ENCODE peak calls at places on chromosomes 11 and 22, in nine cellular contexts. I is naive thymus-derived CD4-positive, alpha-beta T cell; R is Caco-2; G is osteoblast; J is CD4-positive, alpha-beta memory T cell; C is transverse colon; B is PC-3; Z is heart left ventricle; T is prostate gland. D is an unnamed sample. For H3K9me3, the result is how much of the 10 kb centered on the place peaks cover.

GRCh38 chr11:72038491-72038890 is 39.8 kb downstream of the IL18BP start:
- DNase-seq in I (no peak), R (no peak), G (peak), J (no peak), C (peak), B (peak), Z (peak), T (peak), D (no peak)

GRCh38 chr11:12846766-12847615 is 162.1 kb upstream of the RASSF10 start:
- DNase-seq in I (no peak), R (no peak), G (no peak), J (no peak), C (no peak), B (no peak), Z (no peak), T (no peak), D (no peak)

GRCh38 chr11:18145837-18146236 is 13.5 kb downstream of the MRGPRX3 start:
- DNase-seq in I (no peak), R (no peak), G (no peak), J (no peak), C (no peak), B (no peak), Z (no peak), T (no peak), D (no peak)

GRCh38 chr11:68958211-68958610 is 22.6 kb downstream of the MRGPRD start:
- DNase-seq in I (no peak), R (no peak), G (peak), J (no peak), C (no peak), B (no peak), Z (no peak), T (no peak), D (no peak)

GRCh38 chr11:104219081-104219480 is 55.1 kb upstream of the PDGFD start:
- DNase-seq in I (no peak), R (no peak), G (no peak), J (no peak), C (no peak), B (no peak), Z (no peak), T (no peak), D (no peak)

GRCh38 chr22:50572965-50573364 is 5.3 kb downstream of the CPT1B start:
- DNase-seq in I (no peak), R (no peak), G (peak), J (no peak), C (no peak), B (no peak), Z (no peak), T (no peak), D (no peak)

GRCh38 chr11:104043678-104044239 is 7.3 kb downstream of the DDI1 start:
- DNase-seq in I (no peak), R (no peak), G (no peak), J (no peak), C (no peak), B (no peak), Z (no peak), T (no peak), D (no peak)

GRCh38 chr11:26134481-26135355 is 197.2 kb upstream of the ANO3 start:
- DNase-seq in I (no peak), R (peak), G (no peak), J (no peak), C (no peak), B (peak), Z (no peak), T (no peak), D (no peak)

GRCh38 chr11:14232652-14233051 is 126.3 kb downstream of the RRAS2 start:
- DNase-seq in I (no peak), R (peak), G (no peak), J (no peak), C (no peak), B (peak), Z (no peak), T (no peak), D (no peak)

GRCh38 chr22:27195104-27195503 is 537.7 kb downstream of the MIAT start:
- DNase-seq in I (no peak), R (no peak), G (peak), J (no peak), C (peak), B (no peak), Z (no peak), T (no peak), D (no peak)

GRCh38 chr11:126317681-126318641 is 14.1 kb downstream of the DCPS start:
- DNase-seq in I (peak), R (no peak), G (peak), J (no peak), C (peak), B (no peak), Z (peak), T (peak), D (no peak)

GRCh38 chr22:42596376-42596775 is 18.3 kb downstream of the POLDIP3 start:
- DNase-seq in I (no peak), R (no peak), G (no peak), J (no peak), C (no peak), B (no peak), Z (peak), T (no peak), D (no peak)

GRCh38 chr11:102989379-102990047 is 34.0 kb upstream of the MMP13 start:
- DNase-seq in I (no peak), R (no peak), G (no peak), J (no peak), C (no peak), B (peak), Z (no peak), T (no peak), D (no peak)

GRCh38 chr11:15453211-15453715 is 338.5 kb downstream of the INSC start:
- DNase-seq in I (no peak), R (no peak), G (no peak), J (no peak), C (no peak), B (no peak), Z (no peak), T (no peak), D (no peak)

GRCh38 chr11:70306586-70307033 is 36.1 kb downstream of the PPFIA1 start:
- DNase-seq in I (no peak), R (peak), G (no peak), J (no peak), C (no peak), B (peak), Z (no peak), T (no peak), D (no peak)

GRCh38 chr22:21074092-21074715 is 28.5 kb downstream of the LRRC74B start:
- DNase-seq in I (no peak), R (no peak), G (peak), J (no peak), C (no peak), B (peak), Z (no peak), T (no peak), D (no peak)

GRCh38 chr11:76626921-76627391 is 43.6 kb downstream of the LRRC32 start:
- DNase-seq in I (no peak), R (no peak), G (peak), J (no peak), C (no peak), B (peak), Z (no peak), T (no peak), D (no peak)

DNA sequence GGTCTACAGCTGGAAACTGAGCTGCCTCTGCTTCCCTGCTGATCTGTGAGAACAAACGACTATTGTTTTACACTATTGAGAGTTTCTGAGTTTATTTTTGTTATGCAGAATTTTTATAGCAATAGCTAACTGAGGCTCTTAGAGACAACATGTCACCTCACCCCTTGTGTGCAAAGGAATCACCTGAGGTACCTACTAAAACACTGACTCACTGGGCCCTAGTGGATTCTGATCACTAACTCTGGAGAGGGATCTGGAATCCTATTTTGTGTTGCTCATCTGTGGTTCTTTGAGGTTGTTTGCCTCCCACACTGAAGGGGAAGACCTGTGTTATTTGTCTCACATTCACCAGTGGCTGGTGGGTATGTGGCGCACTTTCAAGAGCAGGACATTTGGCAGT is 13.4 kb upstream of the B3GAT1 start:
- DNase-seq in I (no peak), R (no peak), G (no peak), J (no peak), C (no peak), B (no peak), Z (no peak), T (no peak), D (no peak)
- H3K9me3 ChIP-seq in I (under half), R (under half), G (under half), J (under half), C (under half), B (under half), Z (under half), T (under half), D (under half)

DNA sequence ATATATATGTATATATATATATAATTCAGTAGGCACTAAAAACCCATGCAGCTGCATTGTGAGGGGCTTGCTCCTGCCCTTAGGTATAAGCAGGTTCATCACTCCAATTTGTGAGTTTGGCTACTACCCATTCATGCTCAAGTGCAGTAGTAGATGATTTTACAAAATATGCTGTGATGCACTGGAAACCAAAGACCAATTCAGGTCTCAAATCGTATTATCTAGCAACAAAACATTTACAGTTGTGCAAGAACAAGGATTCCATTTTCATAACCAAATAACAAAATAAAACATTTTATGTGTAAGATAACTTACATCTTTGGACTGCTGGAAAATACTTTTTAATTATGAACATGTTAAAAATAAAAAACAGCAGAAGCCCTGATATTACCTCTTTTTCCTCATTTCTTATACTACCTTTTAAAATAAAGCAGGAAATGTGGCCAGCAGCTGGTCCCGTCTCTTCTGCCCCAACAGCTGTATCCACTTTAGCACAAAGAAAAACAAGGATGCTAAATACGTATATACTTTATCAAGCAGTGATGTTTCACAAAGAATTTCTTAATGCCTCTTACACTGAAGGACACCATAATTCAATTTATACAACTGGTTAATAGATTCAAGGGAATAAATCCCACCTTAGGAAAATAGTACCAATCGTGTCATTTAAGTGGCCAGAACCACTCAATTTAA is 2.8 kb downstream of the CREBZF start:
- DNase-seq in I (no peak), R (no peak), G (peak), J (no peak), C (no peak), B (no peak), Z (no peak), T (no peak), D (no peak)
- H3K9me3 ChIP-seq in I (under half), R (under half), G (under half), J (under half), C (under half), B (under half), Z (under half), T (under half), D (under half)

DNA sequence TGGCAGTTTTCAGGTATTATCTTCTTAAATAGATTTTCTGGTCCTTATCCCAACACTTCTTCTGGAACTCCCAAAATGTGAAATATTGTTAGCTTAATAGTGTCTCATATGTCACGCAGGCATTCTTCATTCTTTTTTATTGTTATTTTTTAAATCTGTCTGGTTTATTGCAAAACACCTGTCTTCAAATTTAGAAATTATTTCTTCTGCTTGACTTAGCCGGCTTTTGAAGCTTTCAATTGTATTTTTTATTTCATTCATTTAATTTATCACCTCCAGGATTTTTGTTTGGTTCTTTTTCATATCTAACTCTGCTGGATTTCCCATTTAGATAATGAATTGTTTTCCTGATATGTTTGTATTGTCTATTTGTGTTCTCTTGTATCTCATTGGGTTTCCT is 49.9 kb downstream of the KCNQ1OT1 start:
- DNase-seq in I (no peak), R (no peak), G (no peak), J (no peak), C (no peak), B (no peak), Z (no peak), T (no peak), D (no peak)
- H3K9me3 ChIP-seq in I (under half), R (half or more), G (under half), J (under half), C (under half), B (under half), Z (half or more), T (under half), D (under half)

DNA sequence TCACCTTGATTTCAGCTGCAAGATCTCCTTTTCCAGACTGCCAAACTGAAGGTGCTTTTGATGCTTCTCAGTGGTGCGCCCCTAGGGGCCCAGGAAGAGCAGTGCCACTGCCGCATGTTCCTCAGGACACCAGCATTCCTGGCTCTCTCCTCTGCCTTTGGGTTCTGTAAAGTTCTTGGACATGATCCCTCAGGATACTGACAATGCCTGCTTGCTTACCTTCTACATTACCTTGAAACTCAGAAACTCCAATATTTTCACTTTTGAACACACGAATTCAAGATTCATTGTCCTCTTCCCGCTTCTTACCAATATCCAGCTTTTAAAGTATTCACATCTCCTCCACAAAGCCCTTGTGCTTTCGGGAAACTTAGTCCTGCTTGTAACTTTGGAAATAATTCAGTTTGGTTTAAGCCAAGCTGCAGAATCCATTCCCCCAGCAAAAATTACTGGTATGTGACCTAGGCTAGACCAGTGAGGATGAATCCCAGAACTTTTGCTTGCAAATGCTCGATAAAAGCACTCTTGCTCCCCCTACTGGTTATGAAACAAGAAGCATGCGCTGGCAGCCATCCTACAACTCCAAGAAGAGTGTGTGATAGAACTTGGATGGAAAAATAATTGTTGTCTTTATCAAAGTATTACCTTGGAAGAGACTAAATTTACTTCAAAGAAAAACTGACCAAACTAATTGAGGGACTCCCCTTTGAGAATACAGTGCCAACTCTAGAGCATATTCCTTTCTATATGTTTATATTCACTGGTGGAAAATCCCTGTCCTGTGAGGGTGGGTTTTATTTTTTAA is 16.5 kb upstream of the OR5B21 start:
- DNase-seq in I (peak), R (peak), G (peak), J (peak), C (peak), B (peak), Z (peak), T (peak), D (peak)
- H3K9me3 ChIP-seq in I (under half), R (under half), G (under half), J (under half), C (under half), B (under half), Z (under half), T (under half), D (under half)